ENCODE peak calls at places on chromosomes 12 and 14, in four cellular contexts. One of them, this sample, is unnamed.

GRCh38 chr12:116150452-116150851 is 127.0 kb downstream of the MED13L start:
- DNase-seq in Panc1: no peak
- DNase-seq in heart left ventricle: no peak
- DNase-seq in mammary epithelial cell: no peak
- DNase-seq in this sample: no peak

GRCh38 chr12:125314051-125314882 is 249.0 kb downstream of the AACS start:
- DNase-seq in Panc1: no peak
- DNase-seq in heart left ventricle: no peak
- DNase-seq in mammary epithelial cell: no peak
- DNase-seq in this sample: no peak

GRCh38 chr14:99736600-99737371 is 52.7 kb downstream of the CYP46A1 start:
- DNase-seq in Panc1: no peak
- DNase-seq in heart left ventricle: peak; percentile 68
- DNase-seq in mammary epithelial cell: no peak
- DNase-seq in this sample: no peak

GRCh38 chr14:53304726-53305381 is 151.7 kb upstream of the DDHD1 start:
- DNase-seq in Panc1: no peak
- DNase-seq in heart left ventricle: no peak
- DNase-seq in mammary epithelial cell: no peak
- DNase-seq in this sample: no peak

GRCh38 chr12:92036061-92036620 is 109.5 kb downstream of the BTG1 start:
- DNase-seq in Panc1: no peak
- DNase-seq in heart left ventricle: no peak
- DNase-seq in mammary epithelial cell: no peak
- DNase-seq in this sample: no peak

GRCh38 chr12:56029666-56030293 is 8.9 kb downstream of the IKZF4 start:
- DNase-seq in Panc1: no peak
- DNase-seq in heart left ventricle: no peak
- DNase-seq in mammary epithelial cell: no peak
- DNase-seq in this sample: no peak

GRCh38 chr14:76282581-76282980 is 93.4 kb upstream of the ESRRB start:
- DNase-seq in Panc1: no peak
- DNase-seq in heart left ventricle: no peak
- DNase-seq in mammary epithelial cell: no peak
- DNase-seq in this sample: no peak

GRCh38 chr14:33279865-33280264 is 341.2 kb downstream of the NPAS3 start:
- DNase-seq in Panc1: no peak
- DNase-seq in heart left ventricle: no peak
- DNase-seq in mammary epithelial cell: no peak
- DNase-seq in this sample: no peak

GRCh38 chr12:40327506-40327905 is 102.7 kb downstream of the LRRK2 start:
- DNase-seq in Panc1: no peak
- DNase-seq in heart left ventricle: no peak
- DNase-seq in mammary epithelial cell: no peak
- DNase-seq in this sample: no peak

GRCh38 chr12:116426391-116427136 is 132.6 kb upstream of the MAP1LC3B2 start:
- DNase-seq in Panc1: peak; percentile 7
- DNase-seq in heart left ventricle: no peak
- DNase-seq in mammary epithelial cell: peak; percentile 91
- DNase-seq in this sample: peak; percentile 91

GRCh38 chr12:17976202-17976601 is 113.8 kb downstream of the RERGL start:
- DNase-seq in Panc1: no peak
- DNase-seq in heart left ventricle: no peak
- DNase-seq in mammary epithelial cell: peak; percentile 17
- DNase-seq in this sample: no peak

GRCh38 chr14:105161314-105161713 is 7.3 kb downstream of the JAG2 start:
- DNase-seq in Panc1: no peak
- DNase-seq in heart left ventricle: no peak
- DNase-seq in mammary epithelial cell: no peak
- DNase-seq in this sample: no peak

GRCh38 chr12:109940339-109940923 is 40.4 kb downstream of the TCHP start:
- DNase-seq in Panc1: no peak
- DNase-seq in heart left ventricle: no peak
- DNase-seq in mammary epithelial cell: no peak
- DNase-seq in this sample: no peak

GRCh38 chr14:49999216-49999761 is 106.4 kb downstream of the ARF6 start:
- DNase-seq in Panc1: no peak
- DNase-seq in heart left ventricle: peak; percentile 86
- DNase-seq in mammary epithelial cell: peak; percentile 79
- DNase-seq in this sample: no peak

GRCh38 chr12:13981296-13981962 is at the start of gene GRIN2B:
- DNase-seq in Panc1: no peak
- DNase-seq in heart left ventricle: no peak
- DNase-seq in mammary epithelial cell: no peak
- DNase-seq in this sample: peak; percentile 31

GRCh38 chr12:19915392-19916192 is 452.7 kb upstream of the PDE3A start:
- DNase-seq in Panc1: no peak
- DNase-seq in heart left ventricle: no peak
- DNase-seq in mammary epithelial cell: no peak
- DNase-seq in this sample: no peak

GRCh38 chr12:16949351-16949750 is 343.4 kb upstream of the LMO3 start:
- DNase-seq in Panc1: no peak
- DNase-seq in heart left ventricle: no peak
- DNase-seq in mammary epithelial cell: no peak
- DNase-seq in this sample: no peak

GRCh38 chr14:63877594-63877993 is 24.8 kb downstream of the SYNE2 start:
- DNase-seq in Panc1: no peak
- DNase-seq in heart left ventricle: no peak
- DNase-seq in mammary epithelial cell: no peak
- DNase-seq in this sample: no peak

GRCh38 chr14:24984846-24985589 is 64.9 kb downstream of the STXBP6 start:
- DNase-seq in Panc1: no peak
- DNase-seq in heart left ventricle: no peak
- DNase-seq in mammary epithelial cell: no peak
- DNase-seq in this sample: no peak

GRCh38 chr12:13097526-13097925 is 5.9 kb downstream of the GSG1 start:
- DNase-seq in Panc1: no peak
- DNase-seq in heart left ventricle: no peak
- DNase-seq in mammary epithelial cell: no peak
- DNase-seq in this sample: no peak

GRCh38 chr12:130044991-130045621 is 117.2 kb upstream of the FZD10 start:
- DNase-seq in Panc1: no peak
- DNase-seq in heart left ventricle: no peak
- DNase-seq in mammary epithelial cell: no peak
- DNase-seq in this sample: no peak

GRCh38 chr12:117053050-117053400 is 46.2 kb downstream of the TESC start:
- DNase-seq in Panc1: no peak
- DNase-seq in heart left ventricle: no peak
- DNase-seq in mammary epithelial cell: no peak
- DNase-seq in this sample: no peak

GRCh38 chr12:75939016-75939642 is 92.4 kb downstream of the PHLDA1 start:
- DNase-seq in Panc1: no peak
- DNase-seq in heart left ventricle: no peak
- DNase-seq in mammary epithelial cell: no peak
- DNase-seq in this sample: no peak
- TF ChIP-seq CTCF in Panc1: no peak
- TF ChIP-seq CTCF in heart left ventricle: no peak
- TF ChIP-seq CTCF in mammary epithelial cell: no peak
- TF ChIP-seq CTCF in this sample: no peak

DNA sequence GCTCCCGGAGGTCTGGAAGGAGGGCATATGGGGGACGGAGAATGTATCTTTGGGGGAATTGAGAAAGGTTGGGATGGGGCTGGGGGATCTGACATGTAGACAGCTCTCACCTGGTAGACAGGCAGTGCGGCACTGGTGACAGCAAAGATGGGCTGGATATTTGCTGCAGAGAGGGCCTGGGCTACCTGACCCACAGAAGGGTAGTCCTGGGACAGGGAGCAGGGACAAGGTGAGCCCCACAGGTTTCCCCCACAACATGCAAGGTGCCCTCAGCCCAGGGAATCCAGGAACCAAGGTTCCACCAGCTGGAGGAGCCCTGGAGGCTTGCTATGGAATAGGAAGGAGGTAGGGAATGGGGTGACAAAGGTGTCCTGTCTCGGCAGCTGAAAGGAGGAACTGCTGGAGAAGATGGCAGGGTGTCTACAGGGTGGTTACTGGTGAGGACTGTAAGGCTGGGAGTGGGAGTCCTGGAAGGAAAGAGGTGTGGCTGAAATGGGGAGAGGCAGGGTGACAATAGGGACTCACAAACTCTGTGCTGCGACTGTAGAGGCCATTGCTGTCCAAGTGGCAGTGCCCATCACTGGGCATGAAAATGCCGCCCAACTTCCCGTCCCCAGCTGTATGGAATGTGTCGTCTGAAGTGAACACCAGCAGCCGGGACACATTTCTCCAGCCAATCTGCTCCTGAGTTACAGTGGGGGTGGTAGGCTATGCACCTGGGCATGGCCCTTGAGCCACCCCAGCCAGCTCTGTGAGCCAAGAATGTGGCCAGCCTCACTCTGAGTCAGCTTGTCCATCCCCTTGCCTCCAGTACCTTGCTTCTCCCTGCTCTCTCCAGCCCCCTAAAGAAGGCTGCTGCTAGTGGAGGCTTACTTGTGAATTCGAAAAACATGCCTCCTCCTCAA is 11.3 kb downstream of the ITGB7 start:
- DNase-seq in Panc1: no peak
- DNase-seq in heart left ventricle: no peak
- DNase-seq in mammary epithelial cell: peak; percentile 51
- DNase-seq in this sample: no peak
- H3K27me3 ChIP-seq in Panc1: no peaks in the 10 kb centered on the region
- H3K27me3 ChIP-seq in heart left ventricle: no peaks in the 10 kb centered on the region
- H3K27me3 ChIP-seq in mammary epithelial cell: no peaks in the 10 kb centered on the region
- H3K27me3 ChIP-seq in this sample: peaks cover 3% of the 10 kb centered on the region

GRCh38 chr14:101252443-101253214 is 308.7 kb upstream of the DIO3 start:
- DNase-seq in Panc1: no peak
- DNase-seq in heart left ventricle: no peak
- DNase-seq in mammary epithelial cell: no peak
- DNase-seq in this sample: no peak
- TF ChIP-seq CTCF in Panc1: no peak
- TF ChIP-seq CTCF in heart left ventricle: no peak
- TF ChIP-seq CTCF in mammary epithelial cell: no peak
- TF ChIP-seq CTCF in this sample: no peak

DNA sequence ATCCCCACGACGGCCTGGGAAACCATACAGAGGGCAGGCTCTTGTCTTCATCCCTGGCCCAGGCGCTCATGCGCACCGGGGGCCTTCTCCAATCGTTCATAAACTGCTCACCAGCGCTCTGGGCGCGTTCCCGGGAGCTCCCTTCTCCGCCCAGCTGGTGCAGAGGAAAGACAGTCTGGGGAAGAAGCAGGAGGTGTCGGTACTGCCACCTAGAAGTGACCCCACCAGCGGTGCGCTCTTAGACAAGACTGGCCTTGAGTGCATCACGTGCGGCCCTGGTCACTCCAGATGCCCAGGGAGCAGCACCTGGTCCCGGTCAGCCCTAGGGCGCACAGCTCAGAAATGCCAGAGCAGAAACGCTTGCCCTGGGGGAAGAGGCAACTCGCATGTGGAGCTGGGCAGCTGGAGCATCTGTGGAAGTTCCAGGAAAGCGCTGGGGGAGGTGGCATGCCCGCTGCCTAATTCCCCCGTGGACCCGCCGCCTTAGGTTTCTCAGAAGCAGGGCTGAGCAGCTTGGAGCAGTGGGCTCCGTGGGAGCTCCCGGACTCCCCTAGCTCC is 2.5 kb downstream of the GSC start:
- DNase-seq in Panc1: no peak
- DNase-seq in heart left ventricle: no peak
- DNase-seq in mammary epithelial cell: no peak
- DNase-seq in this sample: no peak
- H3K27me3 ChIP-seq in Panc1: peaks cover 3% of the 10 kb centered on the region
- H3K27me3 ChIP-seq in heart left ventricle: peaks cover 97% of the 10 kb centered on the region
- H3K27me3 ChIP-seq in mammary epithelial cell: peaks cover 54% of the 10 kb centered on the region
- H3K27me3 ChIP-seq in this sample: peaks cover 73% of the 10 kb centered on the region

GRCh38 chr12:3197131-3197818 is 120.1 kb downstream of the TSPAN9 start:
- DNase-seq in Panc1: no peak
- DNase-seq in heart left ventricle: no peak
- DNase-seq in mammary epithelial cell: no peak
- DNase-seq in this sample: no peak
- TF ChIP-seq CTCF in Panc1: no peak
- TF ChIP-seq CTCF in heart left ventricle: no peak
- TF ChIP-seq CTCF in mammary epithelial cell: no peak
- TF ChIP-seq CTCF in this sample: no peak

This sample was measured in kidney epithelial cell.